ENCODE peak calls at places on chromosome 3, in nine cellular contexts. X, Q, C, W, S, T, U, J and V are unnamed samples.

GRCh38 chr3:125437631-125438435 is 62.7 kb upstream of the ZNF148 start:
- DNase-seq in J (peak), W (peak), S (peak), X (peak), Q (peak), T (peak), U (no peak), C (peak), V (peak)

GRCh38 chr3:114363554-114364202 is 69.8 kb downstream of the TIGIT start:
- DNase-seq in U (no peak), S (peak), J (no peak), T (no peak), Q (no peak), C (no peak), X (no peak), W (no peak), V (no peak)

GRCh38 chr3:159273608-159274007 is 471.8 kb downstream of the MFSD1 start:
- DNase-seq in S (peak), C (peak), W (peak), J (peak), X (no peak), U (no peak), Q (peak), T (no peak), V (peak)

GRCh38 chr3:180036092-180036677 is 552 bp downstream of the PEX5L start:
- DNase-seq in C (peak), U (no peak), T (no peak), X (no peak), Q (no peak), W (no peak), J (no peak), S (no peak), V (no peak)

GRCh38 chr3:32176989-32177701 is 61.3 kb upstream of the CMTM8 start:
- DNase-seq in S (peak), U (no peak), T (no peak), Q (peak), X (peak), J (peak), W (no peak), C (peak), V (peak)

GRCh38 chr3:58041182-58041825 is 33.1 kb downstream of the FLNB start:
- DNase-seq in T (no peak), U (no peak), W (no peak), C (no peak), X (no peak), J (no peak), S (peak), Q (no peak), V (no peak)

GRCh38 chr3:32282578-32282977 is 44.1 kb downstream of the CMTM8 start:
- DNase-seq in C (no peak), S (no peak), X (no peak), J (no peak), U (no peak), Q (no peak), T (no peak), W (no peak), V (peak)

GRCh38 chr3:44942202-44942921 is 33.6 kb downstream of the ZDHHC3 start:
- DNase-seq in S (peak), C (no peak), J (no peak), X (no peak), U (no peak), T (no peak), W (no peak), Q (no peak), V (no peak)

GRCh38 chr3:9786209-9786739 is 6.0 kb downstream of the TADA3 start:
- DNase-seq in S (no peak), T (no peak), X (no peak), Q (no peak), U (no peak), W (no peak), J (no peak), C (no peak), V (no peak)

GRCh38 chr3:57974796-57975388 is 33.3 kb upstream of the FLNB start:
- DNase-seq in C (peak), J (no peak), S (peak), W (no peak), X (peak), U (no peak), T (no peak), Q (no peak), V (peak)

GRCh38 chr3:46931631-46932441 is 44.7 kb downstream of the CCDC12 start:
- DNase-seq in J (no peak), T (peak), X (no peak), U (peak), Q (no peak), C (peak), S (peak), W (peak), V (no peak)

GRCh38 chr3:164407111-164407510 is 671.2 kb downstream of the SI start:
- DNase-seq in X (no peak), J (no peak), Q (no peak), T (no peak), U (no peak), W (no peak), S (no peak), C (no peak), V (no peak)

GRCh38 chr3:143328459-143328858 is 208.9 kb downstream of the CHST2 start:
- DNase-seq in Q (no peak), S (no peak), C (no peak), W (no peak), X (peak), T (no peak), J (no peak), U (no peak), V (no peak)

GRCh38 chr3:49787182-49787464 is 781 bp upstream of the IP6K1 start:
- DNase-seq in C (no peak), U (no peak), Q (no peak), J (peak), S (no peak), W (no peak), T (no peak), X (no peak), V (no peak)

GRCh38 chr3:193851941-193852674 is 259.1 kb downstream of the OPA1 start:
- DNase-seq in X (no peak), W (peak), U (no peak), C (peak), S (no peak), J (no peak), Q (no peak), T (no peak), V (peak)

GRCh38 chr3:123081718-123082369 is 15.0 kb downstream of the PDIA5 start:
- DNase-seq in Q (no peak), S (no peak), X (no peak), J (no peak), C (no peak), W (no peak), T (no peak), U (no peak), V (peak)

GRCh38 chr3:72058493-72059081 is 273.6 kb upstream of the PROK2 start:
- DNase-seq in U (peak), X (no peak), S (no peak), Q (no peak), J (no peak), C (no peak), W (no peak), T (no peak), V (no peak)

GRCh38 chr3:67653425-67654098 is 850 bp downstream of the SUCLG2 start:
- DNase-seq in C (no peak), S (peak), J (no peak), X (no peak), W (no peak), U (no peak), T (no peak), Q (no peak), V (no peak)

GRCh38 chr3:133301194-133301593 is 98.7 kb upstream of the BFSP2 start:
- DNase-seq in C (no peak), J (no peak), Q (no peak), T (no peak), U (no peak), X (peak), W (no peak), S (peak), V (no peak)

GRCh38 chr3:14424711-14425573 is 22.5 kb downstream of the SLC6A6 start:
- DNase-seq in W (no peak), T (no peak), C (no peak), X (no peak), S (no peak), U (no peak), Q (no peak), J (no peak), V (no peak)

GRCh38 chr3:129702934-129703712 is 96.6 kb upstream of the PLXND1 start:
- DNase-seq in J (no peak), C (no peak), U (no peak), Q (no peak), X (no peak), S (no peak), T (no peak), W (no peak), V (no peak)

GRCh38 chr3:76561494-76562242 is 478.2 kb upstream of the ROBO2 start:
- DNase-seq in S (no peak), J (no peak), U (no peak), C (no peak), W (no peak), X (no peak), T (no peak), Q (no peak), V (no peak)

GRCh38 chr3:64229903-64230302 is 4.6 kb upstream of the PRICKLE2 start:
- DNase-seq in X (no peak), Q (no peak), C (no peak), U (no peak), S (peak), T (no peak), J (no peak), W (no peak), V (peak)

GRCh38 chr3:108022316-108023150 is 68.3 kb downstream of the CD47 start:
- DNase-seq in W (no peak), S (no peak), C (no peak), X (no peak), Q (no peak), T (no peak), J (no peak), U (no peak), V (no peak)

GRCh38 chr3:112199622-112200316 is 66.7 kb upstream of the GCSAM start:
- DNase-seq in Q (no peak), J (no peak), S (peak), T (no peak), C (no peak), X (no peak), W (no peak), U (no peak), V (no peak)

GRCh38 chr3:156449712-156450574 is 105.0 kb downstream of the SSR3 start:
- DNase-seq in U (no peak), Q (no peak), X (no peak), W (no peak), T (no peak), S (peak), J (peak), C (peak), V (no peak)

GRCh38 chr3:107366766-107367165 is 10.5 kb upstream of the CCDC54 start:
- DNase-seq in W (no peak), S (peak), J (no peak), U (no peak), Q (no peak), C (no peak), T (no peak), X (no peak), V (no peak)

GRCh38 chr3:46209751-46210470 is 1.8 kb upstream of the CCR1 start:
- DNase-seq in J (no peak), C (no peak), W (no peak), Q (no peak), U (no peak), T (no peak), S (no peak), X (no peak), V (no peak)

GRCh38 chr3:87173776-87174175 is 53.3 kb upstream of the CHMP2B start:
- DNase-seq in X (no peak), U (no peak), T (no peak), J (no peak), C (no peak), S (no peak), W (no peak), Q (no peak), V (no peak)

GRCh38 chr3:164470471-164470870 is 607.8 kb downstream of the SI start:
- DNase-seq in J (no peak), S (no peak), X (no peak), C (no peak), Q (no peak), T (no peak), W (no peak), U (no peak), V (no peak)

GRCh38 chr3:20405731-20406130 is 219.7 kb upstream of the SGO1 start:
- DNase-seq in U (no peak), S (peak), J (no peak), X (no peak), Q (no peak), C (peak), W (no peak), T (no peak), V (no peak)

GRCh38 chr3:85726241-85726640 is 767.5 kb downstream of the CADM2 start:
- DNase-seq in Q (no peak), C (no peak), J (no peak), U (no peak), T (no peak), W (no peak), X (no peak), S (no peak), V (no peak)

GRCh38 chr3:159266779-159267178 is 464.9 kb downstream of the MFSD1 start:
- DNase-seq in U (no peak), C (no peak), W (no peak), T (no peak), J (peak), S (no peak), Q (peak), X (no peak), V (peak)

GRCh38 chr3:134018406-134018805 is 11.3 kb downstream of the SLCO2A1 start:
- DNase-seq in W (no peak), Q (no peak), X (no peak), J (no peak), T (no peak), S (no peak), C (no peak), U (no peak), V (no peak)

GRCh38 chr3:188664795-188665194 is 507.0 kb upstream of the TPRG1 start:
- DNase-seq in J (peak), Q (no peak), W (no peak), S (no peak), U (no peak), C (no peak), T (no peak), X (no peak), V (no peak)

GRCh38 chr3:62718515-62719320 is 156.5 kb downstream of the CADPS start:
- DNase-seq in C (no peak), T (no peak), Q (no peak), X (no peak), J (no peak), S (no peak), W (no peak), U (no peak), V (peak)

GRCh38 chr3:53846134-53846850 is at the start of the genes CHDH and IL17RB:
- DNase-seq in T (peak), U (peak), C (peak), S (no peak), J (peak), W (peak), X (no peak), Q (peak), V (peak)
- TF ChIP-seq CTCF in T (no peak), U (no peak), C (peak), S (no peak), J (no peak), W (no peak), X (no peak), Q (no peak), V (no peak)

GRCh38 chr3:55486857-55487375 is at the start of gene WNT5A:
- DNase-seq in Q (peak), W (peak), S (peak), C (peak), T (peak), J (peak), U (peak), X (no peak), V (peak)
- TF ChIP-seq CTCF in Q (no peak), W (no peak), S (no peak), C (no peak), T (no peak), J (no peak), U (no peak), X (no peak), V (no peak)

DNA sequence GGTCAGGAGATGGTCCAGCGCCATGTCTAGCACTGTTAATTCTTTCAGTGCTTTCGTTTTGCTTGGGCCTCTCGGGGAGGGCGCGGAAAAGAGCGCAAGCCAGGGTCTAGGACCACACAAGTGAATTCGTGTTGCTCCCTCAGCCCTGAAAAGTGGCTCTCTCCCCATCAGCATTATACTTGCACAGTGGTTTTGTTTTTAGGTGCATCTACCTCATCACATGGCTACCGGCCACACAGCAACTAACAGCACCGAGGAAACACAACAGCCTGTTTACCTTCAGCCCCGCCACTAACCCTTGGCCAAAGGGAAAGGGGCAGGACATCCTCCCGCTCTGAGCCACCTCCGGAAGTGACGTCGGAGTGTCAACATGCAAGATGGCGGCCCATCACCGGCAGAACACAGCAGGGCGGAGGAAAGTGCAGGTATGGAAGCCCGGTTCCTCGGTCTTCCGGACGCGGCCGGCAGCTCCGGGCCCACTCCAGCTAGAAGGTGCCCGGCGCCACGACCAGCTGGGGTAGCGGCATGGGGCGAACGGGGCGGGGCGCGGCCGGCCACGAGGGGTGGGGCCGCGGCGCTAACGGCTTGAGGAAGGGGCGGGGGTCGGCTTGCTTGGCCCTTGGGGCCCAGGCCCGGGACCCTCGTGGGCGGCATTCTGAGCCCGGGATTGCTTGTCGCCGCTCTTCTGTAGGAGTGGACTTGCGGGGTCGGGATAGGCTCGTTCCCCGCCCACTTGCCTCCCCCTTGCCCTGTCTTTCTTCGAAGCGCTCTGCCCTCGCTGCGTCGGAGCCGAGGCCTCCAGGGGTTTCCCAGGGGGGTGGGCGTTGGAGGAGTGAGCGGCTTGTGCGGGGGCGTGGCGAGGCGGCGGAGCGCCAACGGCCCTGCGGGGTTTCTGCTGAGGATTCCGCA is at the start of the genes SCN11A and WDR48:
- DNase-seq in X (peak), Q (peak), J (peak), C (peak), W (peak), U (peak), T (peak), S (peak), V (peak)
- TF ChIP-seq CTCF in X (no peak), Q (no peak), J (no peak), C (no peak), W (no peak), U (no peak), T (no peak), S (no peak), V (no peak)

GRCh38 chr3:184500344-184500923 is 61.2 kb upstream of the EPHB3 start:
- DNase-seq in Q (no peak), C (no peak), W (no peak), X (no peak), T (no peak), U (no peak), J (no peak), S (no peak), V (no peak)

GRCh38 chr3:184503647-184504046 is 57.9 kb upstream of the EPHB3 start:
- DNase-seq in C (no peak), W (no peak), X (no peak), U (no peak), Q (no peak), J (no peak), S (no peak), T (no peak), V (no peak)

GRCh38 chr3:184502123-184502667 is 59.4 kb upstream of the EPHB3 start:
- DNase-seq in J (no peak), S (no peak), W (no peak), Q (no peak), C (no peak), X (no peak), U (no peak), T (no peak), V (no peak)

GRCh38 chr3:184496933-184497332 is 64.7 kb upstream of the EPHB3 start:
- DNase-seq in C (no peak), S (no peak), Q (no peak), W (no peak), U (no peak), T (no peak), J (no peak), X (no peak), V (no peak)

GRCh38 chr3:184498986-184499606 is 62.5 kb upstream of the EPHB3 start:
- DNase-seq in W (no peak), Q (no peak), C (no peak), X (no peak), J (no peak), T (no peak), S (no peak), U (no peak), V (no peak)
- TF ChIP-seq CTCF in W (no peak), Q (no peak), C (no peak), X (no peak), J (no peak), T (no peak), S (no peak), U (no peak), V (no peak)